ENCODE peak calls at places on chromosomes 5 and 9, in four cellular contexts. One of them, this sample, is unnamed.

GRCh38 chr5:80182802-80183645 is 72.8 kb downstream of the SERINC5 start:
- DNase-seq in anterior cingulate cortex: no peak
- DNase-seq in stimulated activated CD8-positive, alpha-beta memory T cell treated with anti-CD3 and anti-CD28 coated beads, Interleukin-15, amount 100 ng/mL, for 1 hour: no peak
- DNase-seq in HTR-8/SVneo: no peak
- DNase-seq in this sample: no peak

GRCh38 chr9:129241725-129242124 is 63.7 kb upstream of the IER5L start:
- DNase-seq in HTR-8/SVneo: no peak
- DNase-seq in stimulated activated CD8-positive, alpha-beta memory T cell treated with anti-CD3 and anti-CD28 coated beads, Interleukin-15, amount 100 ng/mL, for 1 hour: no peak
- DNase-seq in anterior cingulate cortex: no peak
- DNase-seq in this sample: no peak

GRCh38 chr9:5499889-5500398 is 10.4 kb upstream of the PDCD1LG2 start:
- DNase-seq in HTR-8/SVneo: no peak
- DNase-seq in stimulated activated CD8-positive, alpha-beta memory T cell treated with anti-CD3 and anti-CD28 coated beads, Interleukin-15, amount 100 ng/mL, for 1 hour: no peak
- DNase-seq in anterior cingulate cortex: no peak
- DNase-seq in this sample: no peak

GRCh38 chr9:23731373-23731772 is 94.7 kb downstream of the ELAVL2 start:
- DNase-seq in HTR-8/SVneo: no peak
- DNase-seq in stimulated activated CD8-positive, alpha-beta memory T cell treated with anti-CD3 and anti-CD28 coated beads, Interleukin-15, amount 100 ng/mL, for 1 hour: no peak
- DNase-seq in anterior cingulate cortex: no peak
- DNase-seq in this sample: no peak

GRCh38 chr9:104915739-104916138 is 12.2 kb downstream of the ABCA1 start:
- DNase-seq in stimulated activated CD8-positive, alpha-beta memory T cell treated with anti-CD3 and anti-CD28 coated beads, Interleukin-15, amount 100 ng/mL, for 1 hour: no peak
- DNase-seq in HTR-8/SVneo: no peak
- DNase-seq in anterior cingulate cortex: no peak
- DNase-seq in this sample: no peak

GRCh38 chr5:68780299-68780960 is 313.4 kb upstream of the SLC30A5 start:
- DNase-seq in stimulated activated CD8-positive, alpha-beta memory T cell treated with anti-CD3 and anti-CD28 coated beads, Interleukin-15, amount 100 ng/mL, for 1 hour: no peak
- DNase-seq in anterior cingulate cortex: no peak
- DNase-seq in HTR-8/SVneo: no peak
- DNase-seq in this sample: no peak

GRCh38 chr9:109555215-109555614 is 57.1 kb upstream of the PTPN3 start:
- DNase-seq in stimulated activated CD8-positive, alpha-beta memory T cell treated with anti-CD3 and anti-CD28 coated beads, Interleukin-15, amount 100 ng/mL, for 1 hour: no peak
- DNase-seq in HTR-8/SVneo: no peak
- DNase-seq in anterior cingulate cortex: no peak
- DNase-seq in this sample: no peak

GRCh38 chr9:111720170-111720569 is 58.8 kb downstream of the GNG10 start:
- DNase-seq in HTR-8/SVneo: no peak
- DNase-seq in stimulated activated CD8-positive, alpha-beta memory T cell treated with anti-CD3 and anti-CD28 coated beads, Interleukin-15, amount 100 ng/mL, for 1 hour: no peak
- DNase-seq in anterior cingulate cortex: no peak
- DNase-seq in this sample: no peak

GRCh38 chr9:133609311-133610098 is at the start of gene FAM163B:
- DNase-seq in stimulated activated CD8-positive, alpha-beta memory T cell treated with anti-CD3 and anti-CD28 coated beads, Interleukin-15, amount 100 ng/mL, for 1 hour: no peak
- DNase-seq in HTR-8/SVneo: no peak
- DNase-seq in anterior cingulate cortex: peak
- DNase-seq in this sample: no peak

GRCh38 chr9:96618209-96619108 is 1.2 kb downstream of the CDC14B start:
- DNase-seq in stimulated activated CD8-positive, alpha-beta memory T cell treated with anti-CD3 and anti-CD28 coated beads, Interleukin-15, amount 100 ng/mL, for 1 hour: no peak
- DNase-seq in anterior cingulate cortex: peak
- DNase-seq in HTR-8/SVneo: no peak
- DNase-seq in this sample: no peak

GRCh38 chr5:141040093-141040762 is 10.9 kb upstream of the PCDHB1 start:
- DNase-seq in HTR-8/SVneo: peak
- DNase-seq in stimulated activated CD8-positive, alpha-beta memory T cell treated with anti-CD3 and anti-CD28 coated beads, Interleukin-15, amount 100 ng/mL, for 1 hour: no peak
- DNase-seq in anterior cingulate cortex: peak
- DNase-seq in this sample: peak

GRCh38 chr9:111622626-111623025 is 8.5 kb upstream of the DNAJC25 start:
- DNase-seq in anterior cingulate cortex: no peak
- DNase-seq in HTR-8/SVneo: peak
- DNase-seq in stimulated activated CD8-positive, alpha-beta memory T cell treated with anti-CD3 and anti-CD28 coated beads, Interleukin-15, amount 100 ng/mL, for 1 hour: no peak
- DNase-seq in this sample: no peak

GRCh38 chr9:137429974-137430722 is 7.0 kb downstream of the NOXA1 start:
- DNase-seq in stimulated activated CD8-positive, alpha-beta memory T cell treated with anti-CD3 and anti-CD28 coated beads, Interleukin-15, amount 100 ng/mL, for 1 hour: no peak
- DNase-seq in HTR-8/SVneo: no peak
- DNase-seq in anterior cingulate cortex: no peak
- DNase-seq in this sample: no peak

GRCh38 chr5:16736158-16736994 is 119.6 kb upstream of the RETREG1 start:
- DNase-seq in stimulated activated CD8-positive, alpha-beta memory T cell treated with anti-CD3 and anti-CD28 coated beads, Interleukin-15, amount 100 ng/mL, for 1 hour: no peak
- DNase-seq in HTR-8/SVneo: no peak
- DNase-seq in anterior cingulate cortex: no peak
- DNase-seq in this sample: peak

GRCh38 chr9:132249123-132249522 is 87.3 kb downstream of the NTNG2 start:
- DNase-seq in anterior cingulate cortex: no peak
- DNase-seq in stimulated activated CD8-positive, alpha-beta memory T cell treated with anti-CD3 and anti-CD28 coated beads, Interleukin-15, amount 100 ng/mL, for 1 hour: no peak
- DNase-seq in HTR-8/SVneo: no peak
- DNase-seq in this sample: no peak

GRCh38 chr5:112776301-112776856 is 38.7 kb downstream of the APC start:
- DNase-seq in stimulated activated CD8-positive, alpha-beta memory T cell treated with anti-CD3 and anti-CD28 coated beads, Interleukin-15, amount 100 ng/mL, for 1 hour: no peak
- DNase-seq in HTR-8/SVneo: no peak
- DNase-seq in anterior cingulate cortex: no peak
- DNase-seq in this sample: no peak

GRCh38 chr5:42487821-42488220 is 64.6 kb downstream of the GHR start:
- DNase-seq in HTR-8/SVneo: no peak
- DNase-seq in stimulated activated CD8-positive, alpha-beta memory T cell treated with anti-CD3 and anti-CD28 coated beads, Interleukin-15, amount 100 ng/mL, for 1 hour: no peak
- DNase-seq in anterior cingulate cortex: no peak
- DNase-seq in this sample: no peak

GRCh38 chr5:135178476-135179155 is 144.6 kb upstream of the PITX1 start:
- DNase-seq in HTR-8/SVneo: no peak
- DNase-seq in anterior cingulate cortex: no peak
- DNase-seq in stimulated activated CD8-positive, alpha-beta memory T cell treated with anti-CD3 and anti-CD28 coated beads, Interleukin-15, amount 100 ng/mL, for 1 hour: no peak
- DNase-seq in this sample: no peak

GRCh38 chr9:18396102-18396728 is 77.7 kb upstream of the ADAMTSL1 start:
- DNase-seq in stimulated activated CD8-positive, alpha-beta memory T cell treated with anti-CD3 and anti-CD28 coated beads, Interleukin-15, amount 100 ng/mL, for 1 hour: no peak
- DNase-seq in anterior cingulate cortex: no peak
- DNase-seq in HTR-8/SVneo: no peak
- DNase-seq in this sample: no peak

GRCh38 chr5:177600458-177601018 is 606 bp downstream of the B4GALT7 start:
- DNase-seq in HTR-8/SVneo: no peak
- DNase-seq in stimulated activated CD8-positive, alpha-beta memory T cell treated with anti-CD3 and anti-CD28 coated beads, Interleukin-15, amount 100 ng/mL, for 1 hour: no peak
- DNase-seq in anterior cingulate cortex: no peak
- DNase-seq in this sample: no peak

GRCh38 chr9:133959171-133959570 is 33.0 kb downstream of the VAV2 start:
- DNase-seq in anterior cingulate cortex: no peak
- DNase-seq in stimulated activated CD8-positive, alpha-beta memory T cell treated with anti-CD3 and anti-CD28 coated beads, Interleukin-15, amount 100 ng/mL, for 1 hour: no peak
- DNase-seq in HTR-8/SVneo: no peak
- DNase-seq in this sample: no peak

GRCh38 chr5:145825751-145826180 is 9.4 kb downstream of the PRELID2 start:
- DNase-seq in HTR-8/SVneo: peak
- DNase-seq in anterior cingulate cortex: no peak
- DNase-seq in stimulated activated CD8-positive, alpha-beta memory T cell treated with anti-CD3 and anti-CD28 coated beads, Interleukin-15, amount 100 ng/mL, for 1 hour: no peak
- DNase-seq in this sample: no peak

GRCh38 chr5:19044931-19045695 is 942.9 kb downstream of the CDH18 start:
- DNase-seq in stimulated activated CD8-positive, alpha-beta memory T cell treated with anti-CD3 and anti-CD28 coated beads, Interleukin-15, amount 100 ng/mL, for 1 hour: no peak
- DNase-seq in HTR-8/SVneo: no peak
- DNase-seq in anterior cingulate cortex: no peak
- DNase-seq in this sample: no peak

GRCh38 chr9:29966247-29966646 is 2393.0 kb upstream of the C9orf72 start:
- DNase-seq in stimulated activated CD8-positive, alpha-beta memory T cell treated with anti-CD3 and anti-CD28 coated beads, Interleukin-15, amount 100 ng/mL, for 1 hour: no peak
- DNase-seq in HTR-8/SVneo: peak
- DNase-seq in anterior cingulate cortex: no peak
- DNase-seq in this sample: no peak

GRCh38 chr5:125050926-125051325 is 304.5 kb upstream of the ZNF608 start:
- DNase-seq in anterior cingulate cortex: no peak
- DNase-seq in HTR-8/SVneo: no peak
- DNase-seq in stimulated activated CD8-positive, alpha-beta memory T cell treated with anti-CD3 and anti-CD28 coated beads, Interleukin-15, amount 100 ng/mL, for 1 hour: no peak
- DNase-seq in this sample: no peak

GRCh38 chr5:180080670-180081280 is 9.2 kb upstream of the RNF130 start:
- DNase-seq in stimulated activated CD8-positive, alpha-beta memory T cell treated with anti-CD3 and anti-CD28 coated beads, Interleukin-15, amount 100 ng/mL, for 1 hour: peak
- DNase-seq in HTR-8/SVneo: no peak
- DNase-seq in anterior cingulate cortex: no peak
- DNase-seq in this sample: no peak

GRCh38 chr9:94623253-94623652 is 16.1 kb downstream of the FBP1 start:
- DNase-seq in stimulated activated CD8-positive, alpha-beta memory T cell treated with anti-CD3 and anti-CD28 coated beads, Interleukin-15, amount 100 ng/mL, for 1 hour: no peak
- DNase-seq in HTR-8/SVneo: no peak
- DNase-seq in anterior cingulate cortex: no peak
- DNase-seq in this sample: no peak

GRCh38 chr9:92992549-92992948 is 45.2 kb downstream of the FGD3 start:
- DNase-seq in HTR-8/SVneo: no peak
- DNase-seq in stimulated activated CD8-positive, alpha-beta memory T cell treated with anti-CD3 and anti-CD28 coated beads, Interleukin-15, amount 100 ng/mL, for 1 hour: no peak
- DNase-seq in anterior cingulate cortex: no peak
- DNase-seq in this sample: no peak

GRCh38 chr5:126483156-126483555 is 59.9 kb downstream of the GRAMD2B start:
- DNase-seq in stimulated activated CD8-positive, alpha-beta memory T cell treated with anti-CD3 and anti-CD28 coated beads, Interleukin-15, amount 100 ng/mL, for 1 hour: no peak
- DNase-seq in anterior cingulate cortex: no peak
- DNase-seq in HTR-8/SVneo: peak
- DNase-seq in this sample: no peak

GRCh38 chr5:91307023-91307422 is 76.1 kb downstream of the ARRDC3 start:
- DNase-seq in stimulated activated CD8-positive, alpha-beta memory T cell treated with anti-CD3 and anti-CD28 coated beads, Interleukin-15, amount 100 ng/mL, for 1 hour: no peak
- DNase-seq in anterior cingulate cortex: no peak
- DNase-seq in HTR-8/SVneo: no peak
- DNase-seq in this sample: no peak

GRCh38 chr5:15674716-15675115 is 174.7 kb downstream of the FBXL7 start:
- DNase-seq in anterior cingulate cortex: no peak
- DNase-seq in stimulated activated CD8-positive, alpha-beta memory T cell treated with anti-CD3 and anti-CD28 coated beads, Interleukin-15, amount 100 ng/mL, for 1 hour: no peak
- DNase-seq in HTR-8/SVneo: no peak
- DNase-seq in this sample: no peak

GRCh38 chr5:20369151-20369550 is 381.2 kb upstream of the CDH18 start:
- DNase-seq in stimulated activated CD8-positive, alpha-beta memory T cell treated with anti-CD3 and anti-CD28 coated beads, Interleukin-15, amount 100 ng/mL, for 1 hour: no peak
- DNase-seq in HTR-8/SVneo: no peak
- DNase-seq in anterior cingulate cortex: no peak
- DNase-seq in this sample: no peak

GRCh38 chr5:121967187-121967586 is 5.4 kb downstream of the SRFBP1 start:
- DNase-seq in HTR-8/SVneo: no peak
- DNase-seq in anterior cingulate cortex: no peak
- DNase-seq in stimulated activated CD8-positive, alpha-beta memory T cell treated with anti-CD3 and anti-CD28 coated beads, Interleukin-15, amount 100 ng/mL, for 1 hour: no peak
- DNase-seq in this sample: no peak

GRCh38 chr5:83510199-83510730 is 38.7 kb downstream of the VCAN start:
- DNase-seq in anterior cingulate cortex: no peak
- DNase-seq in HTR-8/SVneo: no peak
- DNase-seq in stimulated activated CD8-positive, alpha-beta memory T cell treated with anti-CD3 and anti-CD28 coated beads, Interleukin-15, amount 100 ng/mL, for 1 hour: no peak
- DNase-seq in this sample: no peak

GRCh38 chr9:70472268-70473249 is 58.1 kb upstream of the KLF9 start:
- DNase-seq in HTR-8/SVneo: no peak
- DNase-seq in anterior cingulate cortex: no peak
- DNase-seq in stimulated activated CD8-positive, alpha-beta memory T cell treated with anti-CD3 and anti-CD28 coated beads, Interleukin-15, amount 100 ng/mL, for 1 hour: no peak
- DNase-seq in this sample: no peak

GRCh38 chr9:101419863-101420262 is 15.7 kb downstream of the ALDOB start:
- DNase-seq in anterior cingulate cortex: no peak
- DNase-seq in stimulated activated CD8-positive, alpha-beta memory T cell treated with anti-CD3 and anti-CD28 coated beads, Interleukin-15, amount 100 ng/mL, for 1 hour: no peak
- DNase-seq in HTR-8/SVneo: no peak
- DNase-seq in this sample: no peak

GRCh38 chr5:157907479-157907878 is 48.5 kb upstream of the CLINT1 start:
- DNase-seq in anterior cingulate cortex: no peak
- DNase-seq in stimulated activated CD8-positive, alpha-beta memory T cell treated with anti-CD3 and anti-CD28 coated beads, Interleukin-15, amount 100 ng/mL, for 1 hour: no peak
- DNase-seq in HTR-8/SVneo: no peak
- DNase-seq in this sample: no peak

GRCh38 chr5:145396888-145397287 is 438.3 kb downstream of the PRELID2 start:
- DNase-seq in stimulated activated CD8-positive, alpha-beta memory T cell treated with anti-CD3 and anti-CD28 coated beads, Interleukin-15, amount 100 ng/mL, for 1 hour: no peak
- DNase-seq in anterior cingulate cortex: no peak
- DNase-seq in HTR-8/SVneo: no peak
- DNase-seq in this sample: no peak

GRCh38 chr9:129702563-129702962 is 37.1 kb downstream of the PRRX2 start:
- DNase-seq in HTR-8/SVneo: peak
- DNase-seq in stimulated activated CD8-positive, alpha-beta memory T cell treated with anti-CD3 and anti-CD28 coated beads, Interleukin-15, amount 100 ng/mL, for 1 hour: no peak
- DNase-seq in anterior cingulate cortex: no peak
- DNase-seq in this sample: no peak